ENCODE peak calls at places on chromosome 19, in seven cellular contexts. D is neuronal stem cell, M is IMR-90, X is H9, C is mesendoderm, K is trophoblast cell, O is mesenchymal stem cell. Y is an unnamed sample.
A peak's percentile ranks its signal among the peaks of the same experiment; 100 is the strongest.

GRCh38 chr19:18000480-18000980 is 7.4 kb upstream of the ARRDC2 start:
- DNase-seq in K (no peak), X (no peak), D (no peak), O (no peak), M (no peak), C (no peak), Y (no peak)

GRCh38 chr19:16367269-16367683 is 42.6 kb downstream of the KLF2 start:
- DNase-seq in M (no peak), K (no peak), D (no peak), X (no peak), C (no peak), O (no peak), Y (no peak)

GRCh38 chr19:16566161-16566560 is 6.1 kb downstream of the SLC35E1 start:
- DNase-seq in D (no peak), O (no peak), M (no peak), X (no peak), K (no peak), C (no peak), Y (no peak)

GRCh38 chr19:2982983-2983350 is 5.6 kb downstream of the TLE6 start:
- DNase-seq in K (peak; percentile 67), M (peak; percentile 68), O (peak; percentile 54), C (no peak), X (no peak), D (no peak), Y (no peak)

GRCh38 chr19:6736169-6736916 is 1.0 kb downstream of the GPR108 start:
- DNase-seq in D (peak; percentile 63), X (peak; percentile 89), M (peak; percentile 87), O (peak; percentile 96), C (peak; percentile 96), K (peak; percentile 87), Y (no peak)

GRCh38 chr19:47619763-47620162 is 10.8 kb downstream of the BICRA start:
- DNase-seq in X (peak; percentile 86), O (no peak), C (peak; percentile 77), D (no peak), M (peak; percentile 73), K (peak; percentile 84), Y (no peak)

GRCh38 chr19:8000298-8001038 is 5.0 kb downstream of the ELAVL1 start:
- DNase-seq in K (no peak), X (no peak), C (no peak), D (no peak), O (no peak), M (no peak), Y (no peak)

GRCh38 chr19:18282021-18282787 is 782 bp upstream of the JUND start:
- DNase-seq in O (no peak), D (no peak), K (no peak), M (no peak), X (no peak), C (peak; percentile 96), Y (no peak)

GRCh38 chr19:45423589-45424190 is at the start of gene ERCC1:
- DNase-seq in M (peak; percentile 94), O (peak; percentile 97), X (peak; percentile 100), C (peak; percentile 99), D (peak; percentile 94), K (peak; percentile 99), Y (peak; percentile 99)

GRCh38 chr19:3580156-3580955 is 4.9 kb upstream of the GIPC3 start:
- DNase-seq in K (peak; percentile 63), M (peak; percentile 98), O (peak; percentile 99), D (no peak), C (no peak), X (no peak), Y (no peak)

GRCh38 chr19:43639507-43640423 is at the start of gene CADM4:
- DNase-seq in K (peak; percentile 29), O (no peak), M (no peak), X (peak; percentile 46), C (no peak), D (peak; percentile 41), Y (no peak)

DNA sequence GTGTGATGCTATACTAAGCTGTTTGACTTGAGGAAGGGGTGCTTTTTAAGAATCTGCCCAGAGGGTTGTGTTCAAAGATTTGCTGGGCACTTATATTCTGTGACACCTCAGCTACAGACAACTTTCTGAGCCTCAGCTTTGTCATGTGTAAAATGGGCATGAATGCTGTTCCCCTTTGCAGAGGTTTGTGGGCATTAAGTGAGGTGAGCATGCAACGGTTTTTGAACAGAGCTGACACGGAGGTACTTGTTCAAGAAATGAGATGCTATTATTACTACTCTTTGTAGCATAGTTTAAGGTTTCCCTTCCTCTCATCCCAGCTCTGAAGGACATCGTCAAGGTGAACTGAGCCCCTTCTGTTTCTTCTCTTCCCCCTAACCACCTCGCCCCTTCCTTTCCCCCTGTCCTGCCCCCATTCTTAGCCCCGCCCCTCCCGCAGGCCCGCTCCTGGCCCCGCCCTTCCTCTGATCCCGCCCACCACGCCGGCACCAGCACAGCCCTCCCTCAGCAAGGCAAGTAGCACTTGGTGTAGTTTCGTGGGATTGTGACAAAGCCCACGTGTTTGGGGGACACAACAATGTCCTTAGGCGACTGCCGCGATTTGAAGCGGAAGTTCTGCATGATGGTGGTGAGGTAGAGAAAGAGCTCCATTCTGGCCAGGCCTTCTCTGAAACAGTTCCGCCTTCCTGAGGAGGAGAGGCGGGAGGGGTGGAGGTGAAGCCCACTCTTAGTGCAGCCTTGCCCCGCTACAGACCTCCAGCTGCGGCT is 26.1 kb upstream of the CYP2A7 start:
- DNase-seq in X (peak; percentile 68), K (no peak), C (no peak), M (no peak), O (no peak), D (no peak), Y (no peak)
- H2AK5ac ChIP-seq in X (no peak overlapping the region), K (no peak overlapping the region), C (no peak overlapping the region), M (no peak overlapping the region), O (no peak overlapping the region), D (no peak overlapping the region), Y (no peak overlapping the region)

GRCh38 chr19:51097166-51097736 is 11.0 kb downstream of the CTU1 start:
- DNase-seq in O (peak; percentile 18), C (peak; percentile 55), M (peak; percentile 62), X (peak; percentile 72), D (peak; percentile 42), K (peak; percentile 60), Y (no peak)
- H2AK5ac ChIP-seq in O (no peak overlapping the region), C (no peak overlapping the region), M (no peak overlapping the region), X (no peak overlapping the region), D (no peak overlapping the region), K (no peak overlapping the region), Y (no peak overlapping the region)

DNA sequence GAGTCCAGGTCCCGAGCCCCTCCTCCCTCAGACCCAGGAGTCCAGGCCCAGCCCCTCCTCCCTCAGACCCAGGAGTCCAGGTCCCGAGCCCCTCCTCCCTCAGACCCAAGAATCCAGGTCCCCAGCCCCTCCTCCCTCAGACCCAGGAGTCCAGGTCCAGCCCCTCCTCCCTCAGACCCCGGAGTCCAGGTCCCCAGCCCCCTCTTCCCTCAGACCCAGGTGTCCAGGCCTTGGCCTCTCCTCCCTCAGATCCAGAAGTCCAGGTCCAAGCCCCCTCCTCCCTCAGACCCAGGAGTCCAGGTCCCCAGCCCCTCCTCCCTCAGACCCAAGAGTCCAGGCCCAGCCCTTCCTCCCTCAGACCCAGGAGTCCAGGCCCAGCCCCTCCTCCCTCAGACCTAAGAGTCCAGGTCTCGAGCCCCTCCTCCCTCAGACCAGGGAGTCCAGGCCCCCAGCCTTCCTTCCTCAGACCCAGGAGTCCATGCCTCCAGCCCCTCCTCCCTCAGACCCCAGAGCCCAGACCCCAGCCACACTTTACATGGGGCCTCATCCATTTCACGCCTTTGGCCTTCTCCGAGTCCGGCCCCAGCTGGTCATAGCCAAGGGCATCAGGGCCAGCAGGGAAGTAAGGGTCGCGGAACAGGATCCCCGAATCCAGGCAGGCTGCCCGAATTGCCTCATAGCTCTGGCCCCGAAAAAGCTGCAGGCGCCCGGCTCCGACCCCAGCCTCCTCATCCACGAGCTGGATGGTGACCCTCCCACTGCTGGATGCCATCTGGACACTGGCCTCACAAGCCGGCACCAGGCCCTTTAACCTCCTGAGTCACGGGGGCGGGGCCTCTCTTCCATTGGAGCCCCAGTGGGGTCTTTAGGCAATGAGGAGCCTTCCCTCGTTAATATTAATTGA is 628 bp downstream of the CAPN12 start:
- DNase-seq in K (no peak), D (no peak), C (no peak), M (no peak), O (no peak), X (peak; percentile 32), Y (no peak)
- H2AK5ac ChIP-seq in K (no peak overlapping the region), D (peak overlapping the region; percentile 76), C (no peak overlapping the region), M (no peak overlapping the region), O (no peak overlapping the region), X (no peak overlapping the region), Y (no peak overlapping the region)

GRCh38 chr19:30228726-30229523 is 143.3 kb upstream of the ZNF536 start:
- DNase-seq in C (peak; percentile 47), M (peak; percentile 6), X (no peak), O (no peak), D (no peak), K (no peak), Y (peak; percentile 58)
- H2AK5ac ChIP-seq in C (no peak overlapping the region), M (no peak overlapping the region), X (no peak overlapping the region), O (no peak overlapping the region), D (no peak overlapping the region), K (no peak overlapping the region), Y (no peak overlapping the region)

GRCh38 chr19:21321996-21322395 is 7.2 kb downstream of the ZNF708 start:
- DNase-seq in O (peak; percentile 26), X (no peak), K (no peak), D (no peak), M (no peak), C (peak; percentile 8), Y (no peak)
- H2AK5ac ChIP-seq in O (no peak overlapping the region), X (no peak overlapping the region), K (no peak overlapping the region), D (no peak overlapping the region), M (no peak overlapping the region), C (no peak overlapping the region), Y (no peak overlapping the region)

GRCh38 chr19:55099557-55100506 is 17.6 kb downstream of the PPP1R12C start:
- DNase-seq in O (no peak), X (peak; percentile 67), C (peak; percentile 66), K (no peak), D (no peak), M (no peak), Y (peak; percentile 67)
- H2AK5ac ChIP-seq in O (no peak overlapping the region), X (no peak overlapping the region), C (no peak overlapping the region), K (no peak overlapping the region), D (no peak overlapping the region), M (no peak overlapping the region), Y (no peak overlapping the region)

GRCh38 chr19:39375929-39376328 is 15.0 kb downstream of the PAF1 start:
- DNase-seq in X (no peak), C (no peak), O (no peak), D (no peak), M (no peak), K (no peak), Y (no peak)
- H2AK5ac ChIP-seq in X (no peak overlapping the region), C (no peak overlapping the region), O (no peak overlapping the region), D (no peak overlapping the region), M (no peak overlapping the region), K (no peak overlapping the region), Y (no peak overlapping the region)

GRCh38 chr19:12708641-12709040 is 12.2 kb upstream of the FBXW9 start:
- DNase-seq in X (no peak), D (no peak), K (peak; percentile 51), M (no peak), O (no peak), C (no peak), Y (no peak)

GRCh38 chr19:12706332-12706718 is 9.9 kb upstream of the FBXW9 start:
- DNase-seq in X (no peak), K (no peak), C (no peak), M (no peak), O (no peak), D (no peak), Y (no peak)

GRCh38 chr19:12703056-12703455 is 6.6 kb upstream of the FBXW9 start:
- DNase-seq in K (peak; percentile 18), D (peak; percentile 85), M (peak; percentile 43), C (peak; percentile 97), X (peak; percentile 95), O (peak; percentile 55), Y (peak; percentile 82)

GRCh38 chr19:12705169-12705568 is 8.7 kb upstream of the FBXW9 start:
- DNase-seq in M (no peak), O (no peak), K (no peak), D (no peak), C (no peak), X (no peak), Y (no peak)

GRCh38 chr19:12705654-12706331 is 9.4 kb upstream of the FBXW9 start:
- DNase-seq in K (no peak), C (no peak), M (no peak), O (no peak), X (no peak), D (no peak), Y (no peak)
- H2AK5ac ChIP-seq in K (no peak overlapping the region), C (no peak overlapping the region), M (no peak overlapping the region), O (no peak overlapping the region), X (no peak overlapping the region), D (no peak overlapping the region), Y (no peak overlapping the region)

Y was measured in H1.